ENCODE peak calls at places on chromosomes 4 and X, in four cellular contexts. One of them, this sample, is unnamed.

GRCh38 chr4:89753601-89754066 is 83.3 kb downstream of the SNCA start:
- DNase-seq in psoas muscle: no peak
- DNase-seq in CD8-positive, alpha-beta T cell: no peak
- DNase-seq in OCI-LY7: no peak
- DNase-seq in this sample: no peak

GRCh38 chr4:1871471-1872021 is 353 bp downstream of the NSD2 start:
- DNase-seq in CD8-positive, alpha-beta T cell: no peak
- DNase-seq in psoas muscle: peak; percentile 66
- DNase-seq in OCI-LY7: peak; percentile 50
- DNase-seq in this sample: no peak

GRCh38 chrX:108740299-108740774 is 4.0 kb upstream of the IRS4 start:
- DNase-seq in CD8-positive, alpha-beta T cell: no peak
- DNase-seq in OCI-LY7: no peak
- DNase-seq in psoas muscle: no peak
- DNase-seq in this sample: no peak

GRCh38 chr4:2954358-2955185 is 8.6 kb downstream of the NOP14 start:
- DNase-seq in psoas muscle: no peak
- DNase-seq in OCI-LY7: peak; percentile 53
- DNase-seq in CD8-positive, alpha-beta T cell: no peak
- DNase-seq in this sample: no peak

GRCh38 chr4:78325244-78326187 is 226.1 kb upstream of the ANXA3 start:
- DNase-seq in CD8-positive, alpha-beta T cell: no peak
- DNase-seq in psoas muscle: no peak
- DNase-seq in OCI-LY7: no peak
- DNase-seq in this sample: no peak

GRCh38 chr4:163380703-163381102 is 37.0 kb downstream of the NPY5R start:
- DNase-seq in CD8-positive, alpha-beta T cell: no peak
- DNase-seq in psoas muscle: no peak
- DNase-seq in OCI-LY7: no peak
- DNase-seq in this sample: no peak

GRCh38 chr4:577499-578450 is 1.7 kb upstream of the TMEM271 start:
- DNase-seq in CD8-positive, alpha-beta T cell: peak; percentile 25
- DNase-seq in psoas muscle: no peak
- DNase-seq in OCI-LY7: no peak
- DNase-seq in this sample: peak; percentile 65

GRCh38 chr4:42143996-42144395 is 8.5 kb downstream of the BEND4 start:
- DNase-seq in OCI-LY7: no peak
- DNase-seq in CD8-positive, alpha-beta T cell: no peak
- DNase-seq in psoas muscle: no peak
- DNase-seq in this sample: no peak

GRCh38 chrX:30635630-30636029 is 17.6 kb upstream of the GK start:
- DNase-seq in psoas muscle: no peak
- DNase-seq in OCI-LY7: peak; percentile 18
- DNase-seq in CD8-positive, alpha-beta T cell: no peak
- DNase-seq in this sample: no peak

GRCh38 chr4:158209825-158210807 is at the start of gene TMEM144:
- DNase-seq in OCI-LY7: no peak
- DNase-seq in psoas muscle: peak; percentile 92
- DNase-seq in CD8-positive, alpha-beta T cell: no peak
- DNase-seq in this sample: peak; percentile 97

GRCh38 chr4:139951051-139951450 is 202.9 kb downstream of the MAML3 start:
- DNase-seq in psoas muscle: no peak
- DNase-seq in CD8-positive, alpha-beta T cell: no peak
- DNase-seq in OCI-LY7: no peak
- DNase-seq in this sample: no peak

GRCh38 chr4:156228706-156229105 is 275.0 kb upstream of the CTSO start:
- DNase-seq in psoas muscle: no peak
- DNase-seq in CD8-positive, alpha-beta T cell: no peak
- DNase-seq in OCI-LY7: no peak
- DNase-seq in this sample: no peak

GRCh38 chrX:154548028-154548316 is 552 bp downstream of the IKBKG start:
- DNase-seq in CD8-positive, alpha-beta T cell: no peak
- DNase-seq in OCI-LY7: no peak
- DNase-seq in psoas muscle: no peak
- DNase-seq in this sample: no peak

GRCh38 chrX:93120805-93121204 is 552.6 kb downstream of the NAP1L3 start:
- DNase-seq in CD8-positive, alpha-beta T cell: no peak
- DNase-seq in psoas muscle: no peak
- DNase-seq in OCI-LY7: no peak
- DNase-seq in this sample: no peak

GRCh38 chrX:110265624-110266023 is 52.3 kb downstream of the AMMECR1 start:
- DNase-seq in CD8-positive, alpha-beta T cell: no peak
- DNase-seq in OCI-LY7: no peak
- DNase-seq in psoas muscle: no peak
- DNase-seq in this sample: no peak

GRCh38 chrX:1491851-1492349 is 39.2 kb upstream of the ASMTL start:
- DNase-seq in OCI-LY7: peak; percentile 97
- DNase-seq in CD8-positive, alpha-beta T cell: no peak
- DNase-seq in psoas muscle: no peak
- DNase-seq in this sample: no peak

GRCh38 chr4:97498875-97499274 is 644.4 kb downstream of the STPG2 start:
- DNase-seq in CD8-positive, alpha-beta T cell: no peak
- DNase-seq in psoas muscle: no peak
- DNase-seq in OCI-LY7: no peak
- DNase-seq in this sample: no peak

GRCh38 chr4:97491856-97492255 is 651.4 kb downstream of the STPG2 start:
- DNase-seq in OCI-LY7: no peak
- DNase-seq in psoas muscle: no peak
- DNase-seq in CD8-positive, alpha-beta T cell: no peak
- DNase-seq in this sample: no peak

GRCh38 chr4:97496298-97496873 is 646.9 kb downstream of the STPG2 start:
- DNase-seq in OCI-LY7: no peak
- DNase-seq in CD8-positive, alpha-beta T cell: no peak
- DNase-seq in psoas muscle: no peak
- DNase-seq in this sample: no peak

GRCh38 chr4:97493815-97494518 is 649.3 kb downstream of the STPG2 start:
- DNase-seq in OCI-LY7: no peak
- DNase-seq in CD8-positive, alpha-beta T cell: no peak
- DNase-seq in psoas muscle: no peak
- DNase-seq in this sample: no peak
- H3K27ac ChIP-seq in OCI-LY7: no peak overlapping the region
- H3K27ac ChIP-seq in CD8-positive, alpha-beta T cell: no peak overlapping the region
- H3K27ac ChIP-seq in psoas muscle: no peak overlapping the region
- H3K27ac ChIP-seq in this sample: no peak overlapping the region

GRCh38 chrX:16012250-16012649 is 111.1 kb upstream of the GRPR start:
- DNase-seq in OCI-LY7: no peak
- DNase-seq in CD8-positive, alpha-beta T cell: no peak
- DNase-seq in psoas muscle: no peak
- DNase-seq in this sample: no peak
- TF ChIP-seq CTCF in OCI-LY7: no peak
- TF ChIP-seq CTCF in CD8-positive, alpha-beta T cell: no peak
- TF ChIP-seq CTCF in psoas muscle: no peak
- TF ChIP-seq CTCF in this sample: no peak

GRCh38 chrX:101385795-101386541 is at the start of gene BTK:
- DNase-seq in CD8-positive, alpha-beta T cell: no peak
- DNase-seq in psoas muscle: no peak
- DNase-seq in OCI-LY7: peak; percentile 80
- DNase-seq in this sample: no peak
- H3K4me3 ChIP-seq in CD8-positive, alpha-beta T cell: no peak within 1 kb of the TSS
- H3K4me3 ChIP-seq in psoas muscle: no peak within 1 kb of the TSS
- H3K4me3 ChIP-seq in OCI-LY7: peak within 1 kb of the TSS; percentile 96
- H3K4me3 ChIP-seq in this sample: no peak within 1 kb of the TSS

DNA sequence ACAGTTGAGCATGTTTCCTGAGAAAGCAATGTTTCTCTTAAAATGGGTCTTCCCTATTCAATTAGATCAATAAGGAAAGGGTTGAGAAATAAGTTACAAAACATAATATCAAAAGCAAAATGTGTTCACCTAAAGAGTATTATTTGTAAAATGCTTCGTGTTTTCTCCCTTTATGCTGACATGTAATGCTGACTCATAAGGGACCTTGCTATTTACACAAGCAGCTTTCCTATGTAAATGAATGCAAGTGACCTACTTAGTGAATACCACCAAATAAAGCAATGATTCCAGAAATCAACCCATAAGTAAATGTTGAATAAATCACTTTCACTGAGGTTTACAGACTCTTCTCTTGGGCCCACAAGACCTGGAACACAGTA is 91.5 kb downstream of the ELOVL6 start:
- DNase-seq in CD8-positive, alpha-beta T cell: no peak
- DNase-seq in OCI-LY7: no peak
- DNase-seq in psoas muscle: no peak
- DNase-seq in this sample: no peak
- H3K27ac ChIP-seq in CD8-positive, alpha-beta T cell: no peak overlapping the region
- H3K27ac ChIP-seq in OCI-LY7: no peak overlapping the region
- H3K27ac ChIP-seq in psoas muscle: no peak overlapping the region
- H3K27ac ChIP-seq in this sample: peak overlapping the region; percentile 13

GRCh38 chrX:118764122-118764521 is 36.7 kb downstream of the IL13RA1 start:
- DNase-seq in OCI-LY7: no peak
- DNase-seq in CD8-positive, alpha-beta T cell: no peak
- DNase-seq in psoas muscle: no peak
- DNase-seq in this sample: no peak

GRCh38 chrX:118760025-118760424 is 32.6 kb downstream of the IL13RA1 start:
- DNase-seq in OCI-LY7: no peak
- DNase-seq in psoas muscle: no peak
- DNase-seq in CD8-positive, alpha-beta T cell: no peak
- DNase-seq in this sample: no peak

GRCh38 chrX:118758511-118758910 is 31.1 kb downstream of the IL13RA1 start:
- DNase-seq in psoas muscle: no peak
- DNase-seq in OCI-LY7: no peak
- DNase-seq in CD8-positive, alpha-beta T cell: no peak
- DNase-seq in this sample: no peak

GRCh38 chrX:118763489-118763888 is 36.1 kb downstream of the IL13RA1 start:
- DNase-seq in OCI-LY7: no peak
- DNase-seq in psoas muscle: no peak
- DNase-seq in CD8-positive, alpha-beta T cell: no peak
- DNase-seq in this sample: no peak

GRCh38 chrX:118761950-118762725 is 34.7 kb downstream of the IL13RA1 start:
- DNase-seq in OCI-LY7: no peak
- DNase-seq in psoas muscle: no peak
- DNase-seq in CD8-positive, alpha-beta T cell: no peak
- DNase-seq in this sample: no peak
- TF ChIP-seq CTCF in OCI-LY7: peak; percentile 32
- TF ChIP-seq CTCF in psoas muscle: no peak
- TF ChIP-seq CTCF in CD8-positive, alpha-beta T cell: no peak
- TF ChIP-seq CTCF in this sample: no peak

GRCh38 chr4:56302102-56302501 is 85.2 kb downstream of the AASDH start:
- DNase-seq in CD8-positive, alpha-beta T cell: no peak
- DNase-seq in psoas muscle: no peak
- DNase-seq in OCI-LY7: no peak
- DNase-seq in this sample: no peak
- H3K4me3 ChIP-seq in CD8-positive, alpha-beta T cell: no peak overlapping the region
- H3K4me3 ChIP-seq in psoas muscle: no peak overlapping the region
- H3K4me3 ChIP-seq in OCI-LY7: no peak overlapping the region
- H3K4me3 ChIP-seq in this sample: no peak overlapping the region

GRCh38 chrX:10117864-10118377 is 38.9 kb upstream of the CLCN4 start:
- DNase-seq in OCI-LY7: peak; percentile 55
- DNase-seq in psoas muscle: no peak
- DNase-seq in CD8-positive, alpha-beta T cell: no peak
- DNase-seq in this sample: no peak

GRCh38 chrX:10117301-10117700 is 39.5 kb upstream of the CLCN4 start:
- DNase-seq in CD8-positive, alpha-beta T cell: no peak
- DNase-seq in psoas muscle: no peak
- DNase-seq in OCI-LY7: no peak
- DNase-seq in this sample: no peak

GRCh38 chrX:10118530-10118929 is 38.2 kb upstream of the CLCN4 start:
- DNase-seq in OCI-LY7: no peak
- DNase-seq in psoas muscle: no peak
- DNase-seq in CD8-positive, alpha-beta T cell: no peak
- DNase-seq in this sample: no peak

GRCh38 chrX:10120828-10121227 is 35.9 kb upstream of the CLCN4 start:
- DNase-seq in CD8-positive, alpha-beta T cell: no peak
- DNase-seq in psoas muscle: no peak
- DNase-seq in OCI-LY7: no peak
- DNase-seq in this sample: no peak

DNA sequence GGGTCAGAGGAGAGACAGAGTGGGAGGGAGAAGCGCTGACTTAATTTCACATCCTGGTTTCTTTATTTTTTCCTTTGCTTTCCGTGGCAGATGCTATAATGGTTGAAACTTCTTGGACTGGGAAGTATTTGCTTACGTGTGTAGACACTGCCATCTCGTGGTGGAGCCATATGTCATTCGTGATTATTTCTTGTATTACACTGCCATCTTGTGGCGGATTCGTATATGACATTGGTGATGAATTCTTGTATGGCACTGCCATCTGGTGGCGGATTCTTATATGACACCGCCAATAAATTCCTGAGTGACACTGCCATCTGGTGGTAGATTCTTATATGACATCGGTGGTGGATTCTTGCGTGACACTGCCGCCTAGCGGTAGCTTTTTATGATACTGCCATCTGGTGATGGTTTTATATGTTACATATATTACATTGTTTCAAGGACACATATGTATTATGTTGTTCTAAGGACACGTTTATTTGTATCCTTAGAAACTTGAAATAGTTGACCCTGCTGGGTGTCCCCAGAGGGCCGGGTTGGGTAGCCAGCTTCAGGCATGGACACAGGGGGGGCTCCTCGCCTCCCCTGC is 37.3 kb upstream of the CLCN4 start:
- DNase-seq in psoas muscle: no peak
- DNase-seq in CD8-positive, alpha-beta T cell: peak; percentile 90
- DNase-seq in OCI-LY7: peak; percentile 82
- DNase-seq in this sample: no peak
- H3K27ac ChIP-seq in psoas muscle: no peak overlapping the region
- H3K27ac ChIP-seq in CD8-positive, alpha-beta T cell: no peak overlapping the region
- H3K27ac ChIP-seq in OCI-LY7: no peak overlapping the region
- H3K27ac ChIP-seq in this sample: peak overlapping the region; percentile 48

This sample was measured in dorsolateral prefrontal cortex.